ENCODE peak calls at places on chromosomes 2 and 18, in five cellular contexts. I is stimulated activated CD8-positive, alpha-beta memory T cell treated with anti-CD3 and anti-CD28 coated beads, Interleukin-15, amount 100 ng/mL, for 24 hours; Q is A549; E is heart right ventricle; N is anterior cingulate cortex. X is an unnamed sample.

GRCh38 chr2:137960223-137960622 is 4.0 kb upstream of the HNMT start:
- DNase-seq in I (no peak), Q (no peak), E (no peak), N (no peak), X (no peak)

GRCh38 chr2:5392658-5393057 is 299.5 kb upstream of the SOX11 start:
- DNase-seq in I (no peak), Q (no peak), E (no peak), N (no peak), X (peak; percentile 0)

GRCh38 chr2:239742377-239742776 is 282.8 kb downstream of the NDUFA10 start:
- DNase-seq in I (no peak), Q (no peak), E (no peak), N (no peak), X (no peak)

GRCh38 chr2:54979645-54980044 is 70.6 kb downstream of the RTN4 start:
- DNase-seq in I (no peak), Q (no peak), E (no peak), N (no peak), X (no peak)

GRCh38 chr2:134202361-134202760 is 51.5 kb upstream of the MGAT5 start:
- DNase-seq in I (no peak), Q (no peak), E (no peak), N (peak; percentile 7), X (no peak)

GRCh38 chr2:236955675-236956618 is 129.7 kb upstream of the COPS8 start:
- DNase-seq in I (no peak), Q (no peak), E (no peak), N (no peak), X (no peak)

GRCh38 chr2:44716131-44716530 is 225.4 kb upstream of the SIX3 start:
- DNase-seq in I (no peak), Q (no peak), E (no peak), N (no peak), X (peak; percentile 8)

GRCh38 chr2:62660582-62661262 is 44.8 kb upstream of the EHBP1 start:
- DNase-seq in I (no peak), Q (no peak), E (no peak), N (no peak), X (peak; percentile 84)

GRCh38 chr2:76295762-76296161 is 585.0 kb upstream of the GCFC2 start:
- DNase-seq in I (no peak), Q (no peak), E (no peak), N (no peak), X (no peak)

GRCh38 chr2:175180701-175181103 is 808 bp downstream of the ATP5MC3 start:
- DNase-seq in I (peak; percentile 17), Q (peak; percentile 33), E (peak; percentile 20), N (no peak), X (peak; percentile 63)

GRCh38 chr2:160266078-160266551 is 66.0 kb upstream of the ITGB6 start:
- DNase-seq in I (no peak), Q (no peak), E (no peak), N (no peak), X (no peak)

GRCh38 chr18:79635127-79635726 is 44.4 kb upstream of the CTDP1 start:
- DNase-seq in I (no peak), Q (no peak), E (no peak), N (no peak), X (no peak)

GRCh38 chr18:49168970-49169619 is 218.3 kb upstream of the SMAD7 start:
- DNase-seq in I (no peak), Q (no peak), E (no peak), N (no peak), X (no peak)

GRCh38 chr18:60020107-60020925 is 120.5 kb downstream of the PMAIP1 start:
- DNase-seq in I (no peak), Q (no peak), E (no peak), N (no peak), X (peak; percentile 12)

GRCh38 chr18:7562491-7562890 is 4.6 kb upstream of the PTPRM start:
- DNase-seq in I (no peak), Q (no peak), E (no peak), N (no peak), X (no peak)

GRCh38 chr2:102235491-102235890 is 48.7 kb downstream of the IL1RL2 start:
- DNase-seq in I (no peak), Q (no peak), E (no peak), N (no peak), X (peak; percentile 31)

GRCh38 chr2:122300758-122301157 is 545.3 kb downstream of the TSN start:
- DNase-seq in I (no peak), Q (no peak), E (no peak), N (no peak), X (no peak)

GRCh38 chr18:44844486-44844885 is 163.8 kb downstream of the SETBP1 start:
- DNase-seq in I (no peak), Q (no peak), E (no peak), N (no peak), X (no peak)

GRCh38 chr2:233434666-233435375 is 80.5 kb downstream of the DGKD start:
- DNase-seq in I (no peak), Q (no peak), E (no peak), N (no peak), X (no peak)

GRCh38 chr2:120134263-120134662 is 88.9 kb downstream of the TMEM185B start:
- DNase-seq in I (no peak), Q (peak; percentile 27), E (no peak), N (no peak), X (peak; percentile 93)